ENCODE peak calls at places on chromosomes 4 and X, in five cellular contexts. One of them, this sample, is unnamed.

GRCh38 chrX:154036513-154036912 is 16.8 kb upstream of the IRAK1 start:
- DNase-seq in PC-9: no peak
- DNase-seq in HCT116: no peak
- DNase-seq in GM23338: peak; percentile 55
- DNase-seq in A673: no peak
- DNase-seq in this sample: no peak

GRCh38 chrX:336227-336626 is 17.6 kb upstream of the GTPBP6 start:
- DNase-seq in PC-9: no peak
- DNase-seq in HCT116: no peak
- DNase-seq in GM23338: no peak
- DNase-seq in A673: no peak
- DNase-seq in this sample: no peak

GRCh38 chrX:78333521-78333920 is 6.1 kb upstream of the CYSLTR1 start:
- DNase-seq in PC-9: no peak
- DNase-seq in HCT116: no peak
- DNase-seq in GM23338: peak; percentile 4
- DNase-seq in A673: peak; percentile 11
- DNase-seq in this sample: no peak

GRCh38 chr4:61984260-61984909 is 784.3 kb downstream of the ADGRL3 start:
- DNase-seq in PC-9: no peak
- DNase-seq in HCT116: no peak
- DNase-seq in GM23338: peak; percentile 64
- DNase-seq in A673: no peak
- DNase-seq in this sample: no peak

GRCh38 chr4:132065940-132066495 is 1083.1 kb upstream of the PCDH10 start:
- DNase-seq in PC-9: no peak
- DNase-seq in HCT116: no peak
- DNase-seq in GM23338: no peak
- DNase-seq in A673: no peak
- DNase-seq in this sample: peak; percentile 5

GRCh38 chr4:173508386-173509002 is 21.5 kb downstream of the HAND2 start:
- DNase-seq in PC-9: no peak
- DNase-seq in HCT116: no peak
- DNase-seq in GM23338: peak; percentile 50
- DNase-seq in A673: no peak
- DNase-seq in this sample: no peak

GRCh38 chrX:25968920-25969319 is 169.2 kb upstream of the MAGEB18 start:
- DNase-seq in PC-9: peak; percentile 1
- DNase-seq in HCT116: no peak
- DNase-seq in GM23338: peak; percentile 76
- DNase-seq in A673: peak; percentile 65
- DNase-seq in this sample: peak; percentile 33

GRCh38 chrX:27675493-27675892 is 85.3 kb downstream of the DCAF8L2 start:
- DNase-seq in PC-9: no peak
- DNase-seq in HCT116: no peak
- DNase-seq in GM23338: no peak
- DNase-seq in A673: peak; percentile 15
- DNase-seq in this sample: no peak

GRCh38 chr4:11475871-11476270 is 47.2 kb upstream of the HS3ST1 start:
- DNase-seq in PC-9: no peak
- DNase-seq in HCT116: no peak
- DNase-seq in GM23338: no peak
- DNase-seq in A673: no peak
- DNase-seq in this sample: peak; percentile 74

GRCh38 chrX:118974088-118974907 is at the start of gene LONRF3:
- DNase-seq in PC-9: peak; percentile 61
- DNase-seq in HCT116: no peak
- DNase-seq in GM23338: no peak
- DNase-seq in A673: peak; percentile 40
- DNase-seq in this sample: peak; percentile 58

GRCh38 chr4:15893967-15894366 is 44.6 kb downstream of the FGFBP1 start:
- DNase-seq in PC-9: peak; percentile 52
- DNase-seq in HCT116: peak; percentile 90
- DNase-seq in GM23338: no peak
- DNase-seq in A673: no peak
- DNase-seq in this sample: no peak

GRCh38 chr4:88527787-88528186 is 4.2 kb upstream of the PYURF start:
- DNase-seq in PC-9: no peak
- DNase-seq in HCT116: no peak
- DNase-seq in GM23338: no peak
- DNase-seq in A673: no peak
- DNase-seq in this sample: no peak

GRCh38 chr4:78951862-78952472 is 12.7 kb upstream of the PAQR3 start:
- DNase-seq in PC-9: no peak
- DNase-seq in HCT116: peak; percentile 32
- DNase-seq in GM23338: peak; percentile 60
- DNase-seq in A673: peak; percentile 23
- DNase-seq in this sample: peak; percentile 42

GRCh38 chr4:52550186-52550585 is 108.9 kb downstream of the USP46 start:
- DNase-seq in PC-9: no peak
- DNase-seq in HCT116: no peak
- DNase-seq in GM23338: no peak
- DNase-seq in A673: peak; percentile 52
- DNase-seq in this sample: no peak

GRCh38 chr4:151990201-151990600 is 229.4 kb upstream of the GATB start:
- DNase-seq in PC-9: no peak
- DNase-seq in HCT116: peak; percentile 35
- DNase-seq in GM23338: no peak
- DNase-seq in A673: peak; percentile 3
- DNase-seq in this sample: no peak

GRCh38 chr4:113336556-113336955 is 287.1 kb downstream of the ANK2 start:
- DNase-seq in PC-9: no peak
- DNase-seq in HCT116: no peak
- DNase-seq in GM23338: no peak
- DNase-seq in A673: no peak
- DNase-seq in this sample: no peak

GRCh38 chr4:139214039-139214534 is 37.1 kb upstream of the ELF2 start:
- DNase-seq in PC-9: no peak
- DNase-seq in HCT116: no peak
- DNase-seq in GM23338: peak; percentile 78
- DNase-seq in A673: no peak
- DNase-seq in this sample: no peak

GRCh38 chrX:48910926-48911406 is 480 bp downstream of the SLC35A2 start:
- DNase-seq in PC-9: no peak
- DNase-seq in HCT116: no peak
- DNase-seq in GM23338: no peak
- DNase-seq in A673: peak; percentile 30
- DNase-seq in this sample: no peak

GRCh38 chr4:10260777-10261176 is 144.2 kb upstream of the WDR1 start:
- DNase-seq in PC-9: no peak
- DNase-seq in HCT116: no peak
- DNase-seq in GM23338: peak; percentile 2
- DNase-seq in A673: no peak
- DNase-seq in this sample: no peak

GRCh38 chr4:121177238-121178137 is 13.4 kb upstream of the TNIP3 start:
- DNase-seq in PC-9: no peak
- DNase-seq in HCT116: no peak
- DNase-seq in GM23338: peak; percentile 77
- DNase-seq in A673: no peak
- DNase-seq in this sample: no peak

GRCh38 chrX:7062276-7062675 is 85.2 kb upstream of the STS start:
- DNase-seq in PC-9: no peak
- DNase-seq in HCT116: no peak
- DNase-seq in GM23338: no peak
- DNase-seq in A673: no peak
- DNase-seq in this sample: peak; percentile 1

GRCh38 chr4:37977471-37978452 is 17.6 kb downstream of the PTTG2 start:
- DNase-seq in PC-9: peak; percentile 49
- DNase-seq in HCT116: peak; percentile 26
- DNase-seq in GM23338: peak; percentile 64
- DNase-seq in A673: peak; percentile 63
- DNase-seq in this sample: peak; percentile 69

GRCh38 chr4:37631551-37631950 is 54.6 kb downstream of the RELL1 start:
- DNase-seq in PC-9: no peak
- DNase-seq in HCT116: no peak
- DNase-seq in GM23338: no peak
- DNase-seq in A673: no peak
- DNase-seq in this sample: no peak

GRCh38 chr4:2260336-2261109 is 1.4 kb downstream of the MXD4 start:
- DNase-seq in PC-9: no peak
- DNase-seq in HCT116: no peak
- DNase-seq in GM23338: no peak
- DNase-seq in A673: no peak
- DNase-seq in this sample: no peak
- H3K4me1 ChIP-seq in PC-9: peaks cover 9% of the 10 kb centered on the region
- H3K4me1 ChIP-seq in HCT116: peaks cover 15% of the 10 kb centered on the region
- H3K4me1 ChIP-seq in GM23338: no peaks in the 10 kb centered on the region
- H3K4me1 ChIP-seq in A673: peaks cover 16% of the 10 kb centered on the region
- H3K4me1 ChIP-seq in this sample: peaks cover 26% of the 10 kb centered on the region

GRCh38 chr4:1795304-1796195 is 2.5 kb downstream of the FGFR3 start:
- DNase-seq in PC-9: no peak
- DNase-seq in HCT116: no peak
- DNase-seq in GM23338: peak; percentile 63
- DNase-seq in A673: peak; percentile 45
- DNase-seq in this sample: no peak
- TF ChIP-seq EZH2 in PC-9: no peak
- TF ChIP-seq EZH2 in HCT116: no peak
- TF ChIP-seq EZH2 in GM23338: no peak
- TF ChIP-seq EZH2 in A673: no peak
- TF ChIP-seq EZH2 in this sample: peak; percentile 11

GRCh38 chr4:25580633-25581467 is 74.8 kb upstream of the SLC34A2 start:
- DNase-seq in PC-9: no peak
- DNase-seq in HCT116: no peak
- DNase-seq in GM23338: peak; percentile 39
- DNase-seq in A673: no peak
- DNase-seq in this sample: no peak

GRCh38 chr4:25575581-25575980 is 80.1 kb upstream of the SLC34A2 start:
- DNase-seq in PC-9: no peak
- DNase-seq in HCT116: no peak
- DNase-seq in GM23338: no peak
- DNase-seq in A673: no peak
- DNase-seq in this sample: no peak

DNA sequence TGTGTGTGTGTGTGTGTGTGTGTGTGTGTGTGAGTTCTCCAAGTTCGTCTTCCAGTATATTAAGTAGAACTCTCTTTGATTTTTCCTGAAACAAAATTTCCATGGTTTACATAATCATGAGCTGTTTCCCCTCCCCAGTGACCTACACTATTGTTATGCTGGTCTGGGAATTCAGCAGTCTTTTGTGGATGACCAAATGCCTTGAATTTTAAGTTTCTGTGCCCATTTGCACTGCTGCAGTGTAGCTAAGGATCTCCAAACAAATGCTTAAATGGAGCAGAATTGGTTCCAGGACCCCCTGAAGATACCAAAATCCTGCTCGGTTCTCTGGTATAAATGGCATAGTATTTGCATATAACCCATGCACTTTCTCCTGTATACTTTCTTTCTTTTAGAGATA is 77.2 kb upstream of the SLC34A2 start:
- DNase-seq in PC-9: no peak
- DNase-seq in HCT116: no peak
- DNase-seq in GM23338: peak; percentile 75
- DNase-seq in A673: no peak
- DNase-seq in this sample: no peak
- H3K4me1 ChIP-seq in PC-9: no peaks in the 10 kb centered on the region
- H3K4me1 ChIP-seq in HCT116: no peaks in the 10 kb centered on the region
- H3K4me1 ChIP-seq in GM23338: peaks cover 14% of the 10 kb centered on the region
- H3K4me1 ChIP-seq in A673: no peaks in the 10 kb centered on the region
- H3K4me1 ChIP-seq in this sample: no peaks in the 10 kb centered on the region

GRCh38 chr4:112316333-112316732 is 19.2 kb downstream of the ALPK1 start:
- DNase-seq in PC-9: no peak
- DNase-seq in HCT116: no peak
- DNase-seq in GM23338: no peak
- DNase-seq in A673: no peak
- DNase-seq in this sample: no peak

GRCh38 chr4:112315446-112315845 is 18.3 kb downstream of the ALPK1 start:
- DNase-seq in PC-9: no peak
- DNase-seq in HCT116: no peak
- DNase-seq in GM23338: no peak
- DNase-seq in A673: no peak
- DNase-seq in this sample: no peak

GRCh38 chr4:112321768-112322684 is 24.9 kb downstream of the ALPK1 start:
- DNase-seq in PC-9: peak; percentile 25
- DNase-seq in HCT116: peak; percentile 33
- DNase-seq in GM23338: peak; percentile 86
- DNase-seq in A673: peak; percentile 77
- DNase-seq in this sample: peak; percentile 81

GRCh38 chr4:112322866-112323265 is 25.7 kb downstream of the ALPK1 start:
- DNase-seq in PC-9: no peak
- DNase-seq in HCT116: no peak
- DNase-seq in GM23338: no peak
- DNase-seq in A673: no peak
- DNase-seq in this sample: no peak

DNA sequence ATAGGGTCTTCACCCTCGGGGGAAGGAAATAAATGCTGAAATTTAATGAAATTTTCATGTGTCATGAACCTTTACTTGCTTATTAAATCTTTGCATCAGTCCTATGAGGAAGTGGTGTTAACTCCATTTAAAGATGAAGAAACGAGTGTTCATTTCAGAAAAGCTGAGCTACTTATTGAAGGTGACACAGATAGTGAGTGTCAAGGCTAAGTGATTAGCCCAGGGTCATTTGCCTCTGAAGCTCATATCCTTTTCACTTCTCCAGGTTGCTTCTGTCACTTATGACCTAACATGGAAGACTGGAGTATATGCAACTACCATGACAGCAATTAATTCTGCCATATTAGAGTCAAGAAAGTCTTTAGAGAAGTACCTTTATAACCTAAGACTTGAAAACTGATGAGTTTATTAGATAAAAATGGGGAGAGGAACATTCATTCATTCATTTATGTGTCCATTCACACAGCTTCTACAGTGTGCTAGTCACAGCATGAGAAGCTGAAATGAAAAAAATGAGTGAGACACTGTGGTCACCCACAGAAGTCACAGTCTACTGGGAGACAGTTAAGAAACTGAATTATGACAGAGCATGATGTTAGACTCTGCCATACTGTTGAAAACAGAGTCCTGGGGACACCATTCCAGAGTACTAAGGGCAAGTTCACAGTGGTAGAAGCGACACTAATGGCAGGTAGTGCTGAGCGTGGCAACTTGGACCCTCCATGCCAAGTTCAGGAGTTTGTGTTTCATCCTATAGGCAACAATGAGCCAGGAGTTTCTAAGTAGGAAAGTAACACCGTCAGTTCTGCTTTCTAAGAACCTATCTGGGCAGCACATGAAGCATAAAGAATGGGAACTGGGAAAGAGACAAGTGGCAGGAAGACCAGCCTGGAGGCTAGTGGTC is 21.3 kb downstream of the ALPK1 start:
- DNase-seq in PC-9: no peak
- DNase-seq in HCT116: no peak
- DNase-seq in GM23338: no peak
- DNase-seq in A673: no peak
- DNase-seq in this sample: no peak
- TF ChIP-seq EZH2 in PC-9: no peak
- TF ChIP-seq EZH2 in HCT116: no peak
- TF ChIP-seq EZH2 in GM23338: no peak
- TF ChIP-seq EZH2 in A673: no peak
- TF ChIP-seq EZH2 in this sample: no peak

DNA sequence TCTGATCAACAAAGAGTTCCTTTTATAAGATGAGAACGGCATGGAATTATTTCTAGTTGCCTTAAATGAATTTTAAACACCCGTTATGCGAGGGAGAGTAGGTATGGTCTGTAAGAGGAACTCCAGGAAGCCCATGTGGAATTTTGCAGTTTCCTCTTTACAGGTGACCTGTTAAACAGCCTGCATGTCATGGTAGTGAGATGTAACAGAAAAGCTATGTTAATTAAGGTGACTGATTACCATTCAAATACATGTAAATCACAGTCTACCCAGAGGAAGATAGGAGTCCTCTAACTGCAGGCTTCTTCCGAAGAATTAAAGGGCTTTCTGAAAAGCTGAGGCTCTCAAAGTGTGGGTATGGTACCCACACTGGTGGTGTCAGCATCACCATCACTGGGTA is 163.6 kb downstream of the CBR4 start:
- DNase-seq in PC-9: no peak
- DNase-seq in HCT116: no peak
- DNase-seq in GM23338: peak; percentile 70
- DNase-seq in A673: no peak
- DNase-seq in this sample: no peak
- H3K4me1 ChIP-seq in PC-9: no peaks in the 10 kb centered on the region
- H3K4me1 ChIP-seq in HCT116: no peaks in the 10 kb centered on the region
- H3K4me1 ChIP-seq in GM23338: peaks cover 81% of the 10 kb centered on the region
- H3K4me1 ChIP-seq in A673: peaks cover 20% of the 10 kb centered on the region
- H3K4me1 ChIP-seq in this sample: peaks cover 16% of the 10 kb centered on the region